ENCODE peak calls at places on chromosomes 16 and 17, in eight cellular contexts. F is cardiac muscle cell, X is AG04450, Y is H9, Z is A549, L is fibroblast of the aortic adventitia, K is H1, J is dorsolateral prefrontal cortex. O is an unnamed sample.

GRCh38 chr17:68053237-68054030 is 17.9 kb downstream of the KPNA2 start:
- DNase-seq in F (no peak), X (peak), Y (no peak), Z (no peak), L (peak), K (no peak), J (no peak), O (no peak)

GRCh38 chr17:60863892-60864673 is 186.4 kb downstream of the BCAS3 start:
- DNase-seq in F (no peak), X (no peak), Y (no peak), Z (no peak), L (peak), K (no peak), J (no peak), O (no peak)

GRCh38 chr17:31490991-31491793 is 99.7 kb downstream of the RAB11FIP4 start:
- DNase-seq in F (no peak), X (no peak), Y (no peak), Z (no peak), L (no peak), K (no peak), J (no peak), O (peak)

GRCh38 chr17:81329279-81329926 is 34.3 kb upstream of the SLC38A10 start:
- DNase-seq in F (no peak), X (peak), Y (peak), Z (peak), L (peak), K (peak), J (no peak), O (no peak)

GRCh38 chr16:66604376-66605176 is at the start of gene CMTM3:
- DNase-seq in F (peak), X (no peak), Y (peak), Z (peak), L (peak), K (peak), J (no peak), O (peak)

GRCh38 chr16:17404903-17405691 is 65.7 kb downstream of the XYLT1 start:
- DNase-seq in F (no peak), X (no peak), Y (no peak), Z (no peak), L (peak), K (no peak), J (peak), O (no peak)

GRCh38 chr16:4342866-4343744 is 8.0 kb downstream of the PAM16 start:
- DNase-seq in F (no peak), X (no peak), Y (no peak), Z (no peak), L (no peak), K (no peak), J (no peak), O (no peak)

GRCh38 chr16:84753412-84754325 is 53.9 kb downstream of the USP10 start:
- DNase-seq in F (no peak), X (no peak), Y (no peak), Z (no peak), L (no peak), K (no peak), J (no peak), O (no peak)

GRCh38 chr17:13587487-13588338 is 14.0 kb downstream of the HS3ST3A1 start:
- DNase-seq in F (no peak), X (no peak), Y (no peak), Z (no peak), L (peak), K (no peak), J (no peak), O (no peak)

GRCh38 chr17:73591278-73592078 is 52.8 kb downstream of the SDK2 start:
- DNase-seq in F (no peak), X (no peak), Y (no peak), Z (no peak), L (no peak), K (no peak), J (no peak), O (no peak)

GRCh38 chr16:5633845-5634440 is 536.3 kb upstream of the EEF2KMT start:
- DNase-seq in F (peak), X (no peak), Y (no peak), Z (peak), L (no peak), K (no peak), J (no peak), O (no peak)

GRCh38 chr17:66702106-66702936 is 132.6 kb upstream of the CACNG5 start:
- DNase-seq in F (no peak), X (no peak), Y (no peak), Z (peak), L (no peak), K (no peak), J (no peak), O (no peak)

GRCh38 chr16:80536246-80536645 is 4.5 kb upstream of the DYNLRB2 start:
- DNase-seq in F (no peak), X (no peak), Y (no peak), Z (no peak), L (no peak), K (no peak), J (no peak), O (no peak)

GRCh38 chr17:74446551-74447500 is 14.9 kb downstream of the GPRC5C start:
- DNase-seq in F (no peak), X (no peak), Y (no peak), Z (no peak), L (no peak), K (no peak), J (no peak), O (no peak)

DNA sequence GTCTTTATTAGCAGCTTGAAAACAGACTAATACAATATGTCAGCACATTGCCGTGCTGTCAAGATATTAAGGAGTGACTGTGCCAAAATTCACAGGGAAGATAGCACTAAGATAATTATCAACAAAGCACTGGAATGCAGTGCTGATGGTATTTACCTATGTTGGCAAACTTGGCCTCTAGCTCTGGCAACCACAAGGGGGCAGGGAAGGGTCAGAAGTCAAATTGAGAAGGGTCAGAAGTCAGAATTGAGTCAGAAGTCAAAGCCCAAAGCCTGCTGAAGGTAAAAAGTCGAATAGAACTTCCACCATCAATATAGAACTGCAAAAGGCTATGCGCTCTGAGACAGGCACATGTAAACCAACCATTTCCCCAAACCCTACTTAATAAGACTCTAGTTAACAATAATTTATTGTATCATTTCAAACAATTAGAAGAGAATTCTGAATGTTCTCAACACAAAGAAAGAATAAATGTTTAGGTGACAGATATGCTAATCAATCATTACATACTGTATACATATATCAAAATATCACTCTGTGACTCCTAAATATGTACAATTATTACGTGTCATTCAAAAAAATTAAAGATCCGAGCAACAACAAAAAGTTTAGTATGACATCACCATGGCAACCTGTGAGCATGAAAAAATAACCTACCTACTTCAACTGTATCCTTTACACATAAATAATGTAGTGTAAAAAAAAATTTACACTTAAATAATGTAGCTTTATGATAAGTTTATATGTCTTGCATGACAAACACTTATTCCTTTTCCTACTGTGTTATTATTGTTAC is 916.1 kb downstream of the KCNJ2 start:
- DNase-seq in F (peak), X (no peak), Y (peak), Z (peak), L (no peak), K (peak), J (no peak), O (no peak)
- TF ChIP-seq CTCF in F (peak), X (peak), Y (peak), Z (peak), L (no peak), K (peak), J (peak), O (no peak)

GRCh38 chr16:10930755-10931093 is 11.5 kb downstream of the DEXI start:
- DNase-seq in F (no peak), X (no peak), Y (no peak), Z (no peak), L (no peak), K (no peak), J (no peak), O (no peak)
- TF ChIP-seq CTCF in F (no peak), X (no peak), Y (peak), Z (no peak), L (no peak), K (no peak), J (no peak), O (no peak)

DNA sequence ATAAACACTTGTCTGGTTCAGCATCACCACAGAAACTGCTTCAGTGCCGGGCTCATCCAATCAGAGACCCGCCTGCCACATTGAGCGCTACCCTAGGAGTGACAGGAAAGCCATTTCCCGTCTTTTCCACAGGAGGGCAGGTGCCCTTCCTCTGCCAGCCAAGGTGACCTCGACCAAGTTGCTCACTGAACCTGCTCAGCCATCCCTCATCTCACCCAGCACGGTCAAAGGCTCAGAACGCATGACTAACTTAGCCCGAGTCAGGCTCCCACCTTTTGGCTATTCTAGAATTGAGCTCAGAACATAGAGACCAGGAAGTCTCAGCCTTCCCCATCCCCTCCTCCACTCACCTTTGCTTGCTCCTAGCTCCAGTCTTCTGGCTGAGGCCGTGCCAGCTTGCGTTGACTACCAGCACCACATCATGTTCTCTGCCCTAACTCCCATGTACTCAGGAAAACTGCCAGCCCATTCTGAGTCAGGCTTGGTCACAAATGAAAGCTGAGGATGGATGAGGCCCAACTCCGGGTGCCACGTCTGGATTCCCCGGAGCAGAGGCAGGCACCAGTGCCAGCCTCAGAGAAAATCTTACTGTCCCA is 15.6 kb downstream of the MRPS23 start:
- DNase-seq in F (no peak), X (no peak), Y (peak), Z (no peak), L (peak), K (peak), J (peak), O (no peak)
- TF ChIP-seq CTCF in F (no peak), X (peak), Y (peak), Z (no peak), L (peak), K (peak), J (no peak), O (no peak)

DNA sequence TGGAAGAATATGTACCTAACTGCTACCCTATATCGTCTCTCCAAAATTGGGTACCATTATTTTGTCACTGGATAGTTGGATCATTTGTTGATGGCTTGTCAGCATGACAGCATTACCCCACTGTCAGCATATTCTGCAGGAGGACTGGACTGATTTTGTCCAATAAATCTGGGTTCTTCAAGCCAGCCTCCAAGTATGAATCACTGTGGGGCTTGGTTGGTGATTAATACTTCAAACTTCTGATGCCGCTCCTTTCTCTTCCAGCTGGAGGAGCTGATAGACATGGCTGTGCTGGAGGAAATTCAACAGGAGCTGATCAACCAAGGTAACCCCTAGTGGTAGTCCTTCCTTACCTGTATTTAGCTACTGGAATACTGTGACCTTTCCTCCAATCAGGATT is 2.5 kb downstream of the RPAIN start:
- DNase-seq in F (no peak), X (no peak), Y (no peak), Z (peak), L (peak), K (no peak), J (no peak), O (no peak)
- TF ChIP-seq CTCF in F (no peak), X (no peak), Y (no peak), Z (no peak), L (no peak), K (no peak), J (no peak), O (no peak)

GRCh38 chr16:77037696-77038347 is 153.2 kb upstream of the MON1B start:
- DNase-seq in F (no peak), X (no peak), Y (peak), Z (no peak), L (no peak), K (no peak), J (no peak), O (no peak)

GRCh38 chr16:77041468-77041867 is 149.5 kb upstream of the MON1B start:
- DNase-seq in F (no peak), X (no peak), Y (no peak), Z (no peak), L (no peak), K (no peak), J (no peak), O (no peak)

DNA sequence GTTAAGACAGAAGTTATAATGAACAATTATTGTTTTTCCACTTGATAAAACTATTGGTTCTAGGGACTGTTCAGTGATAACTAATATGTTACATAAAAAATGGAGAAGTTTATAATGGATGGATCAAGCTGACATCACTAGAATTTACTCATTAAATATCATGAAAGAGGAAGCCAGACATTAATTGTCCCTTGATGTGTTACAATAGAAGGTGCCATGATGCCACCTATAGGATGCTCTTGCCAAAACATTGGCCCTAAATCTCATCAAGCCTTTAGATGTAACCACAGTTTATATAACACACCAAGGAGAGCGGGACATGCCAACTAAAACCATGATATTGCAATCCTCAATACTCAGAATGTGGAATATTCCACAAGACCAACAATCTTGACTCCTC is 147.9 kb upstream of the MON1B start:
- DNase-seq in F (no peak), X (no peak), Y (no peak), Z (peak), L (peak), K (no peak), J (no peak), O (no peak)
- TF ChIP-seq CTCF in F (peak), X (peak), Y (peak), Z (peak), L (peak), K (peak), J (no peak), O (no peak)

GRCh38 chr17:48013876-48014602 is 23.6 kb downstream of the COPZ2 start:
- DNase-seq in F (no peak), X (no peak), Y (peak), Z (no peak), L (no peak), K (no peak), J (no peak), O (no peak)

GRCh38 chr17:48012151-48012520 is 25.5 kb downstream of the COPZ2 start:
- DNase-seq in F (peak), X (no peak), Y (peak), Z (no peak), L (no peak), K (peak), J (peak), O (peak)

GRCh38 chr17:48010193-48010592 is 27.4 kb downstream of the COPZ2 start:
- DNase-seq in F (no peak), X (no peak), Y (no peak), Z (no peak), L (no peak), K (no peak), J (no peak), O (no peak)

GRCh38 chr17:48014603-48015037 is 23.0 kb downstream of the COPZ2 start:
- DNase-seq in F (no peak), X (no peak), Y (peak), Z (no peak), L (no peak), K (no peak), J (no peak), O (no peak)

DNA sequence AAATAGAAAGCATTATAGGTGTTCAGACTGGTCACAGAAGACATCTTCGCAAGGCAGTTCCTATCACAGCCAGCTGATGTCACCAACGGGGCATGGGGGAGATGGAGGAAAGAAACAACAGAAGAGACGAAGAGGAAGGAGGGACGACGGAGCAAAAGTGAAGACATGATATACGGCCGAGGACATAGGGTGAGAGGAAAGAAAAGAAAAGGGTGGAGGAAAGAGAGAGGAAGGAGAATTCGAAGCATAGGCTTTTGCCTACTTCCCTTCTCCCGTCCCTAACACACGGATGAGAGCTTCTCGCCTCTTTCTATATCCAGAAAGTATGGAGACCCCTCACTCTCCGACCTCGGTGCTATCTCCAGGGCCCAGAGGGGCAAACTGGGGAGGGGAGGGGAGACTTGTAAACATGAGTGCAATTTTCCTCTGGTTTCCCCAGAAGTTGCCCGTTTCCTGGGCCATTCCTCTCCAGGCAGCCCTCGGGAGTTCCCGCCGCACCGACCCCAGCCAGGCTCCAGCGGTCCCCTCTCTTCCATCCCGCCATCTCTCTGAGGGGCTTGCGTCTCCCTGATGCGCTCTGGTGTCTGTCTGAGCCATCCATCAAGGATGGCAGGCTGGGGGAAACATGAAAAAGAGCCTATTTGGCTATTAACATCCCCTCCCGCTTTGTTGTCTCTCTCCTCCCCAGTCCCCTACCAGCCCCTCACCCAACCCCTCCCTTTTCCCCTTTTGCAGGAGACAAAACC is 26.0 kb downstream of the COPZ2 start:
- DNase-seq in F (peak), X (no peak), Y (peak), Z (peak), L (peak), K (peak), J (no peak), O (no peak)
- TF ChIP-seq CTCF in F (peak), X (peak), Y (peak), Z (peak), L (peak), K (peak), J (no peak), O (no peak)

DNA sequence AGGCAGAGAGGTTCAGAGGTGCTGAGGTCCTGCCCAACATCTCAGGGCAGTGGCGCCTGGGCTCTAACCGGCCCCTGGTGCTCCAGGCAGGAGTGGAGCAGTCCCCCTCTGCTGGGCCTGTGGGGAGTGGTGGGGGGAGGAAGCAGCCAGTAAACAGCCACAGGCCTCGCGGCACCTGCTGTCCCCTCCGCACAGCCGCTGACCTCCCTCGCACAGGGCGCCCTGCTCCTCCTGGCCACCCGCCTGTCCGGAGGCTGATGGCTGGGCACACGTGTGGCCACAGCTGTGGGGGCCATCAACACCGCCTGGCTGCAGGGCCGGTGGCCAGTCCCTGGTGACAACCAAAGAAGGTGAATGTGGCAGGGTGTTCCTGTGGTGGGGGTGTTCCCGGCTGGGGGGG is 36.8 kb upstream of the PABPN1L start:
- DNase-seq in F (no peak), X (no peak), Y (no peak), Z (no peak), L (no peak), K (no peak), J (no peak), O (no peak)
- TF ChIP-seq CTCF in F (no peak), X (no peak), Y (no peak), Z (no peak), L (no peak), K (no peak), J (no peak), O (no peak)

GRCh38 chr17:2369551-2370210 is 31.2 kb downstream of the MNT start:
- DNase-seq in F (peak), X (no peak), Y (peak), Z (no peak), L (peak), K (peak), J (no peak), O (no peak)
- TF ChIP-seq CTCF in F (peak), X (peak), Y (peak), Z (no peak), L (peak), K (peak), J (no peak), O (no peak)

GRCh38 chr16:815861-816260 is 15.3 kb upstream of the GNG13 start:
- DNase-seq in F (no peak), X (no peak), Y (no peak), Z (no peak), L (no peak), K (no peak), J (no peak), O (no peak)
- TF ChIP-seq CTCF in F (no peak), X (no peak), Y (no peak), Z (no peak), L (no peak), K (no peak), J (no peak), O (no peak)

DNA sequence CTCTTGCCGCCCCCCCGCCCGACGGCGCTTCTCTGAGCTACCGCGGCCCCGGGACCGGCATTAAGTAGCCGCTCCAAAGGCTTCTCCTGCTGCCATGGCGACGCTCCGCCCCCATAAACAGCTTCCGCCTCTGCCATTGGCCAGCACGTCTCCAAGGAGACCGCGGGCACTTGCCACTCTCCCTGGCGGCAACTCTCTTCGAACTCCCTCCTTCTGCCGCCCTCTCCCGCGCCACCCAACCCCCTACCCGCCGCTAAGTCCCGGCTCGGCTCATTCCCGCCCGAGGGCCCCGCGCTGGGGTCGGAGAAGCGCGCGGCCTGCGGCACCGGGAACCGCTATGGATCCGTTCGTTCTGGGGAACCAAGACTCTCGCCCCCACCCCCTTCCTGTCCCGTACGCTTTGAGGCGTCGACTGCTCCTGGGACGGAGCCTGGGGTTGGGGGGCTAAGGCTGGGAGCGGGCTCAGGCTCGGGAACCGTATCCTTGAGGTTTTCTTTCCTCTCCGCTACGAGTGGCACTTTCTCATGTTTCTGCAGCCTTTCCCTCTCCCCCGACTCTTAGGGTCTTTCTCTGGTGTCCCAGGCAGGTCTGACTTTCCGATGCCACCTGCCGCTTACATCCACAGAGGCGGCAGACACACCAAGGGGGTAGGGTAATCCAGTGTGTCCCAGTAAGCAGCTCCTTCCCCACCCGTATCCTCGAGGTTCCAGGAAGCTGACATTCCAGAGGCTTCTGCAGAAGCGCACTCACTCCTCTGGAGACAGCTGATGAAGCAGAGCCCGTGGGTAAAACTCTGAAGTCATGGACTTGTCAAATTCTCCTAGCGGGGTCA is at the start of gene FOXJ1:
- DNase-seq in F (peak), X (peak), Y (peak), Z (peak), L (peak), K (peak), J (peak), O (peak)
- TF ChIP-seq CTCF in F (no peak), X (no peak), Y (no peak), Z (no peak), L (no peak), K (no peak), J (no peak), O (no peak)